ENCODE peak calls at places on chromosomes 2 and 18, in five cellular contexts. One of them, this sample, is unnamed.

GRCh38 chr18:36187826-36188721 is 777 bp downstream of the MOCOS start:
- DNase-seq in bronchial epithelial cell: peak
- DNase-seq in gastrocnemius medialis: peak
- DNase-seq in suprapubic skin: peak
- DNase-seq in posterior vena cava: no peak
- DNase-seq in this sample: no peak

GRCh38 chr2:99380376-99381010 is 43.3 kb downstream of the EIF5B start:
- DNase-seq in bronchial epithelial cell: no peak
- DNase-seq in gastrocnemius medialis: no peak
- DNase-seq in suprapubic skin: no peak
- DNase-seq in posterior vena cava: no peak
- DNase-seq in this sample: no peak

GRCh38 chr18:74896390-74896991 is 298.8 kb downstream of the ZNF407 start:
- DNase-seq in bronchial epithelial cell: peak
- DNase-seq in gastrocnemius medialis: peak
- DNase-seq in suprapubic skin: no peak
- DNase-seq in posterior vena cava: no peak
- DNase-seq in this sample: no peak

GRCh38 chr2:174071321-174071720 is 106.1 kb upstream of the SP3 start:
- DNase-seq in bronchial epithelial cell: no peak
- DNase-seq in gastrocnemius medialis: no peak
- DNase-seq in suprapubic skin: no peak
- DNase-seq in posterior vena cava: no peak
- DNase-seq in this sample: no peak

GRCh38 chr2:42128731-42129486 is 40.2 kb upstream of the EML4 start:
- DNase-seq in bronchial epithelial cell: no peak
- DNase-seq in gastrocnemius medialis: no peak
- DNase-seq in suprapubic skin: no peak
- DNase-seq in posterior vena cava: no peak
- DNase-seq in this sample: no peak

GRCh38 chr18:48106498-48106897 is 176.0 kb upstream of the SMAD2 start:
- DNase-seq in bronchial epithelial cell: no peak
- DNase-seq in gastrocnemius medialis: no peak
- DNase-seq in suprapubic skin: no peak
- DNase-seq in posterior vena cava: no peak
- DNase-seq in this sample: no peak

GRCh38 chr18:8480506-8481328 is 128.5 kb upstream of the RAB12 start:
- DNase-seq in bronchial epithelial cell: peak
- DNase-seq in gastrocnemius medialis: no peak
- DNase-seq in suprapubic skin: no peak
- DNase-seq in posterior vena cava: peak
- DNase-seq in this sample: no peak

GRCh38 chr18:31354990-31355389 is 21.6 kb upstream of the DSG4 start:
- DNase-seq in bronchial epithelial cell: no peak
- DNase-seq in gastrocnemius medialis: no peak
- DNase-seq in suprapubic skin: no peak
- DNase-seq in posterior vena cava: peak
- DNase-seq in this sample: no peak

GRCh38 chr2:127413782-127414743 is 4.2 kb upstream of the PROC start:
- DNase-seq in bronchial epithelial cell: peak
- DNase-seq in gastrocnemius medialis: no peak
- DNase-seq in suprapubic skin: no peak
- DNase-seq in posterior vena cava: no peak
- DNase-seq in this sample: no peak

GRCh38 chr2:230811508-230811907 is 53.2 kb upstream of the ITM2C start:
- DNase-seq in bronchial epithelial cell: peak
- DNase-seq in gastrocnemius medialis: no peak
- DNase-seq in suprapubic skin: no peak
- DNase-seq in posterior vena cava: no peak
- DNase-seq in this sample: no peak

GRCh38 chr2:119402645-119403560 is 28.8 kb upstream of the TMEM37 start:
- DNase-seq in bronchial epithelial cell: no peak
- DNase-seq in gastrocnemius medialis: no peak
- DNase-seq in suprapubic skin: no peak
- DNase-seq in posterior vena cava: no peak
- DNase-seq in this sample: no peak